ENCODE peak calls at places on chromosomes 16 and 17, in eight cellular contexts. Q, W, G, F, U, X, M and A are unnamed samples.

GRCh38 chr16:17380613-17381012 is 90.1 kb downstream of the XYLT1 start:
- DNase-seq in Q (no peak), W (peak), G (no peak), F (no peak), U (no peak), X (no peak), M (no peak), A (no peak)

GRCh38 chr16:87878704-87879103 is 9.4 kb upstream of the SLC7A5 start:
- DNase-seq in Q (no peak), W (no peak), G (no peak), F (no peak), U (no peak), X (no peak), M (no peak), A (no peak)

GRCh38 chr16:79013004-79013403 is 587.5 kb downstream of the MAF start:
- DNase-seq in Q (no peak), W (no peak), G (no peak), F (no peak), U (no peak), X (no peak), M (no peak), A (no peak)

GRCh38 chr17:65191805-65192740 is 54.9 kb downstream of the RGS9 start:
- DNase-seq in Q (no peak), W (peak), G (no peak), F (no peak), U (no peak), X (no peak), M (peak), A (no peak)

GRCh38 chr16:81168406-81168805 is 70.1 kb upstream of the BCO1 start:
- DNase-seq in Q (no peak), W (no peak), G (no peak), F (no peak), U (no peak), X (no peak), M (no peak), A (no peak)

GRCh38 chr16:83176802-83177201 is 550.0 kb downstream of the CDH13 start:
- DNase-seq in Q (no peak), W (no peak), G (no peak), F (no peak), U (no peak), X (no peak), M (no peak), A (no peak)

GRCh38 chr16:75099075-75099667 is 17.4 kb downstream of the LDHD start:
- DNase-seq in Q (no peak), W (no peak), G (no peak), F (no peak), U (no peak), X (no peak), M (no peak), A (no peak)

GRCh38 chr16:9128346-9129342 is 37.2 kb downstream of the HAPSTR1 start:
- DNase-seq in Q (no peak), W (no peak), G (no peak), F (no peak), U (no peak), X (no peak), M (no peak), A (no peak)

GRCh38 chr16:73302942-73303341 is 255.0 kb upstream of the ZFHX3 start:
- DNase-seq in Q (no peak), W (no peak), G (no peak), F (no peak), U (no peak), X (no peak), M (no peak), A (no peak)

GRCh38 chr17:42116705-42117396 is 4.3 kb downstream of the KAT2A start:
- DNase-seq in Q (peak), W (peak), G (peak), F (peak), U (peak), X (peak), M (peak), A (peak)

GRCh38 chr17:32783602-32784001 is 93.3 kb downstream of the MYO1D start:
- DNase-seq in Q (no peak), W (peak), G (no peak), F (no peak), U (no peak), X (peak), M (peak), A (no peak)

GRCh38 chr17:4087911-4088693 is 54.7 kb downstream of the ZZEF1 start:
- DNase-seq in Q (no peak), W (peak), G (no peak), F (no peak), U (no peak), X (no peak), M (no peak), A (no peak)

GRCh38 chr16:56262879-56263245 is 71.6 kb downstream of the GNAO1 start:
- DNase-seq in Q (no peak), W (no peak), G (no peak), F (no peak), U (no peak), X (peak), M (no peak), A (peak)

GRCh38 chr16:85238233-85238647 is 126.0 kb upstream of the CIBAR2 start:
- DNase-seq in Q (no peak), W (peak), G (no peak), F (peak), U (peak), X (no peak), M (no peak), A (peak)

GRCh38 chr17:17535957-17536356 is 39.8 kb upstream of the RASD1 start:
- DNase-seq in Q (no peak), W (peak), G (peak), F (peak), U (peak), X (no peak), M (no peak), A (peak)

GRCh38 chr16:48542966-48543365 is 67.0 kb downstream of the N4BP1 start:
- DNase-seq in Q (no peak), W (no peak), G (no peak), F (no peak), U (no peak), X (no peak), M (no peak), A (no peak)

GRCh38 chr17:81348097-81349055 is 46.9 kb upstream of the BAHCC1 start:
- DNase-seq in Q (no peak), W (no peak), G (peak), F (no peak), U (no peak), X (no peak), M (no peak), A (no peak)

GRCh38 chr16:29192329-29193247 is 207.7 kb downstream of the LAT start:
- DNase-seq in Q (no peak), W (no peak), G (peak), F (peak), U (no peak), X (no peak), M (no peak), A (peak)

GRCh38 chr16:89723279-89724250 is 2.2 kb downstream of the ZNF276 start:
- DNase-seq in Q (peak), W (peak), G (no peak), F (no peak), U (peak), X (peak), M (peak), A (no peak)

GRCh38 chr17:3681057-3681456 is 12.4 kb downstream of the EMC6 start:
- DNase-seq in Q (no peak), W (no peak), G (no peak), F (no peak), U (no peak), X (no peak), M (no peak), A (no peak)

GRCh38 chr16:14117051-14117450 is 45.9 kb downstream of the MRTFB start:
- DNase-seq in Q (no peak), W (no peak), G (no peak), F (no peak), U (no peak), X (no peak), M (peak), A (no peak)

GRCh38 chr17:39152134-39152884 is 872 bp upstream of the PLXDC1 start:
- DNase-seq in Q (no peak), W (no peak), G (no peak), F (no peak), U (peak), X (peak), M (no peak), A (no peak)

GRCh38 chr17:78925662-78926555 is 722 bp upstream of the TIMP2 start:
- DNase-seq in Q (no peak), W (peak), G (peak), F (peak), U (peak), X (no peak), M (no peak), A (peak)

GRCh38 chr17:69763503-69763902 is 311.5 kb upstream of the KCNJ16 start:
- DNase-seq in Q (no peak), W (peak), G (no peak), F (no peak), U (no peak), X (no peak), M (no peak), A (no peak)

GRCh38 chr16:85523602-85524364 is 89.3 kb upstream of the GSE1 start:
- DNase-seq in Q (no peak), W (peak), G (no peak), F (no peak), U (peak), X (no peak), M (peak), A (no peak)

GRCh38 chr17:78414178-78415162 is 36.0 kb downstream of the PGS1 start:
- DNase-seq in Q (peak), W (no peak), G (no peak), F (no peak), U (no peak), X (peak), M (no peak), A (no peak)

GRCh38 chr17:81519284-81520020 is 6.9 kb upstream of the ACTG1 start:
- DNase-seq in Q (peak), W (no peak), G (peak), F (peak), U (no peak), X (peak), M (peak), A (no peak)

GRCh38 chr17:55057184-55057583 is 88.6 kb downstream of the STXBP4 start:
- DNase-seq in Q (no peak), W (no peak), G (no peak), F (no peak), U (no peak), X (no peak), M (peak), A (no peak)

GRCh38 chr16:57639172-57639571 is 10.7 kb downstream of the ADGRG1 start:
- DNase-seq in Q (no peak), W (no peak), G (peak), F (no peak), U (peak), X (no peak), M (no peak), A (no peak)

GRCh38 chr17:31531336-31532160 is 140.1 kb downstream of the RAB11FIP4 start:
- DNase-seq in Q (no peak), W (no peak), G (peak), F (no peak), U (no peak), X (no peak), M (no peak), A (no peak)

GRCh38 chr16:4376126-4376819 is 4.6 kb downstream of the VASN start:
- DNase-seq in Q (no peak), W (peak), G (peak), F (peak), U (peak), X (no peak), M (no peak), A (peak)

GRCh38 chr17:28816540-28816939 is 26.1 kb downstream of the FAM222B start:
- DNase-seq in Q (no peak), W (no peak), G (no peak), F (no peak), U (no peak), X (no peak), M (no peak), A (no peak)
- H3K27ac ChIP-seq in Q (no peak), W (no peak), G (no peak), F (no peak), U (no peak), X (no peak), M (peak), A (no peak)

GRCh38 chr16:52499061-52499460 is 47.9 kb downstream of the TOX3 start:
- DNase-seq in Q (no peak), W (no peak), G (no peak), F (no peak), U (no peak), X (no peak), M (no peak), A (no peak)
- H3K27ac ChIP-seq in Q (no peak), W (no peak), G (no peak), F (no peak), U (no peak), X (no peak), M (no peak), A (no peak)

GRCh38 chr16:1451702-1452392 is 7.5 kb upstream of the CCDC154 start:
- DNase-seq in Q (no peak), W (no peak), G (no peak), F (no peak), U (no peak), X (no peak), M (no peak), A (no peak)
- H3K27ac ChIP-seq in Q (no peak), W (no peak), G (no peak), F (no peak), U (no peak), X (no peak), M (no peak), A (no peak)

GRCh38 chr17:35315283-35315682 is 58.1 kb downstream of the SLFN11 start:
- DNase-seq in Q (no peak), W (peak), G (no peak), F (no peak), U (peak), X (no peak), M (peak), A (no peak)
- H3K27ac ChIP-seq in Q (no peak), W (no peak), G (no peak), F (no peak), U (peak), X (peak), M (no peak), A (peak)

GRCh38 chr16:15564619-15565339 is 78.2 kb downstream of the MARF1 start:
- DNase-seq in Q (no peak), W (peak), G (no peak), F (no peak), U (no peak), X (no peak), M (no peak), A (no peak)
- H3K27ac ChIP-seq in Q (no peak), W (no peak), G (no peak), F (no peak), U (no peak), X (no peak), M (no peak), A (no peak)

GRCh38 chr17:50182783-50183438 is 17.1 kb downstream of the SGCA start:
- DNase-seq in Q (no peak), W (peak), G (no peak), F (peak), U (no peak), X (no peak), M (no peak), A (no peak)
- H3K27ac ChIP-seq in Q (no peak), W (peak), G (no peak), F (no peak), U (peak), X (no peak), M (no peak), A (peak)

GRCh38 chr17:57918017-57918895 is 37.0 kb downstream of the CUEDC1 start:
- DNase-seq in Q (no peak), W (peak), G (no peak), F (no peak), U (no peak), X (no peak), M (peak), A (no peak)
- H3K27ac ChIP-seq in Q (no peak), W (no peak), G (no peak), F (no peak), U (peak), X (no peak), M (peak), A (peak)

DNA sequence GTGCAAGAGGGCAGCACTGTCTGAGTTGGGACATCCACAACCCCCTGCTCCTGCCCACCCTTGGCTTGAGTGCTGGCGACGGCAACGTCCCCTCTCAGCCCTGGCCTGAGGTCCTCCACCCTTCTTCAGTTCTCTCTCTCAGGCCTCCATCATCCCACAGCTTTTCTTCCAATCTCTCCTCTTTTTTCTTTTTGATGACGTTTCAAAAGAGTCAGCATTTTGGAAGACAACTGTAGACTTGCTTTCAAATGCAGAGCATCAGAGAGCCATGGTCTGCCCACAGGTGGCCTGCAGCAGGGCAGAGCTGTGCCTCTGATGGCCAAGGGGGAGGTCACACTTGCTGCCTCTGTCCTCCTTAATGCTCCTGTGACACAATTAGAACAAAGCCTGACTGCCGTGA is 775.4 kb downstream of the KCNJ18 start:
- DNase-seq in Q (no peak), W (no peak), G (no peak), F (no peak), U (no peak), X (no peak), M (no peak), A (no peak)
- H3K27ac ChIP-seq in Q (no peak), W (no peak), G (no peak), F (no peak), U (no peak), X (no peak), M (no peak), A (no peak)